ENCODE peak calls at places on chromosomes 5 and 9, in five cellular contexts. H, Z, L, U and N are unnamed samples. For H3K9me3, the result is how much of the 10 kb centered on the place peaks cover.

GRCh38 chr5:115070737-115071136 is 99.0 kb downstream of the TRIM36 start:
- DNase-seq in Z (no peak), U (no peak), H (no peak), L (no peak), N (no peak)

GRCh38 chr9:115263731-115264130 is 145.8 kb upstream of the TNC start:
- DNase-seq in L (no peak), H (no peak), U (no peak), Z (no peak), N (no peak)

GRCh38 chr9:98369471-98369870 is 114.0 kb upstream of the TBC1D2 start:
- DNase-seq in U (no peak), L (no peak), Z (no peak), H (no peak), N (no peak)

GRCh38 chr5:67248703-67249589 is 52.3 kb upstream of the CD180 start:
- DNase-seq in Z (no peak), H (no peak), L (no peak), U (no peak), N (peak)

GRCh38 chr9:70574222-70574837 is 159.9 kb upstream of the KLF9 start:
- DNase-seq in Z (no peak), U (no peak), L (peak), H (no peak), N (no peak)

GRCh38 chr5:53917095-53917494 is 356.7 kb downstream of the NDUFS4 start:
- DNase-seq in L (no peak), U (no peak), Z (no peak), H (no peak), N (no peak)

GRCh38 chr5:65150599-65150998 is 331.1 kb downstream of the ADAMTS6 start:
- DNase-seq in Z (no peak), U (no peak), L (no peak), H (peak), N (no peak)

GRCh38 chr5:156329197-156329611 is 2.2 kb downstream of the SGCD start:
- DNase-seq in L (no peak), Z (no peak), H (no peak), U (no peak), N (no peak)

GRCh38 chr9:111731916-111732315 is 62.8 kb downstream of the SHOC1 start:
- DNase-seq in H (no peak), Z (no peak), U (no peak), L (no peak), N (no peak)

GRCh38 chr5:33310471-33310870 is 130.3 kb upstream of the TARS1 start:
- DNase-seq in L (no peak), U (no peak), H (no peak), Z (no peak), N (no peak)

GRCh38 chr9:6852243-6852963 is 94.6 kb downstream of the KDM4C start:
- DNase-seq in U (no peak), L (no peak), Z (no peak), H (no peak), N (no peak)

GRCh38 chr9:107367727-107368502 is 84.8 kb downstream of the RAD23B start:
- DNase-seq in U (no peak), L (no peak), Z (no peak), H (no peak), N (no peak)

GRCh38 chr9:24095246-24095645 is 269.2 kb upstream of the ELAVL2 start:
- DNase-seq in L (no peak), Z (no peak), U (no peak), H (no peak), N (no peak)

GRCh38 chr9:24090566-24090965 is 264.5 kb upstream of the ELAVL2 start:
- DNase-seq in U (no peak), Z (no peak), L (no peak), H (no peak), N (no peak)
- H3K9me3 ChIP-seq in U (under half), Z (under half), L (under half), H (under half), N (under half)

GRCh38 chr5:178467261-178468195 is 122.7 kb downstream of the COL23A1 start:
- DNase-seq in U (no peak), H (no peak), L (no peak), Z (peak), N (no peak)
- H3K9me3 ChIP-seq in U (under half), H (under half), L (under half), Z (under half), N (under half)

GRCh38 chr9:113056191-113057106 is at the start of gene ZFP37:
- DNase-seq in H (peak), L (peak), U (peak), Z (peak), N (peak)
- H3K9me3 ChIP-seq in H (under half), L (under half), U (under half), Z (under half), N (half or more)

DNA sequence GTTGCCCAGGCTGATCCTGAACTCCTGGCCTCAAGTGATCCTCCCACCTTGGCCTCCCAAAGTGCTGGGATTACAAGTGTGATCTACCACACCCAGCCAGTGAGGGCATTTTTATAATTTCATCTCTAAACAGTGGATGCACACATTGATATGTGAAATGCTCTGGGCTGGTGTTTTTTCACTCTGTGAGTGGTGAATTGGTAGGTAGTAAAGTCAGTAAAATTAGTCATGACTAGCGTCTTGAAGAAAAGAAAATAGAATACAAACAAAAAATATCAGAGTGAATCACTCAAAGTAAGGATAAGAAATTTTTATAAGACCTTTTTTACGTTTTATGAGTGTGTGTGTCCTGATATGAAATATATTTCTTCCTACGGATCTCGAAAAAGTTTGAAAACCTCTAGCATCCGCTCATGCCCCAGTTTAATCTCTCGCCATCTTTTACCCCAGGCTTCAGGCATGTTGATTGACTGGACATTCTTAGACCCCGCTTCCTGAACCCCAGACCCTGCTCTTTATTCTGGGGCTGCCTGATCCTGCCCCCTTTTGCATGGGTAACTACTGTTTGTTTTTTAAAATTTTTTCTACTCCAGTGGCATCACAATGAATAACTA is 14.0 kb downstream of the OSTF1 start:
- DNase-seq in L (no peak), H (no peak), Z (no peak), U (no peak), N (no peak)
- H3K9me3 ChIP-seq in L (under half), H (under half), Z (under half), U (under half), N (under half)

GRCh38 chr5:3995954-3996619 is 400.5 kb downstream of the IRX1 start:
- DNase-seq in H (no peak), U (no peak), L (no peak), Z (no peak), N (no peak)

GRCh38 chr5:3996871-3997410 is 401.3 kb downstream of the IRX1 start:
- DNase-seq in H (no peak), L (no peak), Z (no peak), U (no peak), N (no peak)

GRCh38 chr5:3997670-3998069 is 402.0 kb downstream of the IRX1 start:
- DNase-seq in U (no peak), H (peak), L (no peak), Z (no peak), N (no peak)

GRCh38 chr5:4000960-4001359 is 405.3 kb downstream of the IRX1 start:
- DNase-seq in H (no peak), U (no peak), L (no peak), Z (no peak), N (no peak)

GRCh38 chr5:3999929-4000328 is 404.3 kb downstream of the IRX1 start:
- DNase-seq in L (no peak), H (no peak), U (no peak), Z (no peak), N (no peak)
- H3K9me3 ChIP-seq in L (under half), H (under half), U (under half), Z (under half), N (under half)

GRCh38 chr5:2710910-2711309 is 40.6 kb downstream of the IRX2 start:
- DNase-seq in Z (no peak), L (no peak), H (no peak), U (no peak), N (no peak)

GRCh38 chr5:2714026-2714425 is 37.5 kb downstream of the IRX2 start:
- DNase-seq in U (no peak), L (no peak), Z (no peak), H (no peak), N (no peak)

GRCh38 chr5:2709996-2710689 is 41.3 kb downstream of the IRX2 start:
- DNase-seq in Z (no peak), U (no peak), H (no peak), L (no peak), N (no peak)

GRCh38 chr5:2708751-2709150 is 42.7 kb downstream of the IRX2 start:
- DNase-seq in L (no peak), Z (no peak), H (no peak), U (no peak), N (no peak)

DNA sequence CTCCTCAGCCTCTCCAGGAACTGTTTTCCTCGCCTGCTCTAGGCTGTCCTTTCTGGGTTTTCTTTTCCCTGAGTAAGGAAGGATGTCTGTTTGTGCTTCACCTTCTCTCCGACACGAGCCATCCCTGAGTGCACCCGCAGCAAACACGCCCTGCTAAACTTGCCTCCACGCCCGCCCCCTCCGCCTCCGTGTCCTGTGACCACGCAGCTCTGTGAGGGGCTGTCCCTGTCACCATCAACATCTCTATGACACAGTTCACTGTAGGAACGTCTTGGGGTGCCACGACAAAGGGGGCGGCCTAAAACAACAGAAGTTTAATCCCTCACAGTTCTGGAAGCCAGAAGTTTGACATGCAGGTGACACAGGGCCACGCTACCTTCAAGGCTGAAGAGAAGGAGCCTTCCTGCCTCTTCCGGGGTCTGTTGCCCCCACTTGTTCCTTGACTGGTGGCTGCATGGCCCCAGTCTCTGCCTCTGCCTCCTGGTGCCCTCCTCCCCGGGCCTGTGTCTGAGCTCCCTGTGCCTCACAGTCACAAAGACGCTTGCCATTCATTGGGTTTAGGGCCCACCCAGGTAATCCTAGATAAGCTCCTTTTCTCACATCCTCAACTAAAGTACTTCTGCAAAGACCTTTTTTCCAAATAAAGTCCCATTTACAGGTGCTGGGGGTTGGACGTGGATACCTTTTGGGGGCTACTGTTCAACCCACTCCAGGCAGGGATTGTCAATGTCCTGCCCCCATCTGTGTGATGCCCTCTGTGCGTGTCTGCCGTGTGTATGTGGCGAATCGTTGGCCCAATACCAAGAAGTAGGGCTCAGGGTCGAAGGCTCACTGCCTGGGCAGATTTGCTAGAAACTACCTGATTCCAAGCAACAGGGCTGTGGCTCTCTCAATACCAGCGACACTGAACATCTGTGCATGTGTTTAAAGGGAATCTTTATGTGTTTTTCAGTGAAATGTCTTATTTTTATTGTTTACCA is 39.7 kb downstream of the IRX2 start:
- DNase-seq in U (no peak), L (no peak), Z (no peak), H (no peak), N (no peak)
- H3K9me3 ChIP-seq in U (under half), L (under half), Z (under half), H (under half), N (under half)

GRCh38 chr9:1878817-1879216 is 136.3 kb upstream of the SMARCA2 start:
- DNase-seq in L (no peak), U (no peak), Z (no peak), H (no peak), N (no peak)

GRCh38 chr9:1875921-1876448 is 139.2 kb upstream of the SMARCA2 start:
- DNase-seq in L (no peak), Z (no peak), U (no peak), H (no peak), N (no peak)

GRCh38 chr9:1877951-1878350 is 137.2 kb upstream of the SMARCA2 start:
- DNase-seq in H (no peak), U (no peak), Z (no peak), L (no peak), N (no peak)

GRCh38 chr9:1875251-1875851 is 139.8 kb upstream of the SMARCA2 start:
- DNase-seq in L (no peak), Z (no peak), U (no peak), H (no peak), N (no peak)

DNA sequence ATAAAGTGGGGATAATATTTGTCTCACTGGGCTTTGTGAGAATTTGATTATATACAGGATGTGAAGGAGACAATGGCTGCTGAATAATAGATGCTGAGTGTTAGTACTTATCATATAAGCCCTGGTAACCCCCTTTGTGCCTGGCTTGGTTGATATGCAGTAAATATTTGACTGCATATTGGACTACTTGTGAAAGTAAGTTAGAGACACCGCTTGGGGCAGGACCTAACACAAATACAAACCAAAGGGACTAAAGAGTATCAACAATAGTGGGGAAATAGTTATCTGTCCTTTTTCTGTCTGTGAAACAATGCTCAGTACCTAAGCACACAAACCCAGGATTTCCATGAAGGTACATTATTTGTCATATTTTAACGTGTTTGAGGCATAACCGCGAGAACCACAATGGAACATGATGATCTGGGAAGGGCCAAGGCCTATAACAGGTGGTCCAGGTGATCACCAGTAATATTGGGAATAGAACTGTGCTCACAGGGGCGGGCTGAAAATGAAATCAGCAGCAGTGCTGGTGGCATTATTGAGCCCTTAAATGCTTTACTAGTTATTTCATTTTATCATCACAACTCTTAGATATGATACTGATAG is 138.2 kb upstream of the SMARCA2 start:
- DNase-seq in L (no peak), U (no peak), Z (no peak), H (no peak), N (no peak)
- H3K9me3 ChIP-seq in L (under half), U (under half), Z (under half), H (under half), N (under half)